ENCODE peak calls at places on chromosomes 7 and 10, in eight cellular contexts. J is transverse colon, Z is BE2C, N is spleen, H is AG09309, A is A549, Q is psoas muscle, V is HFF-Myc. I is an unnamed sample.

GRCh38 chr10:24720096-24720495 is 3.6 kb downstream of the ARHGAP21 start:
- DNase-seq in N (no peak), V (no peak), Q (no peak), Z (no peak), J (no peak), A (no peak), H (no peak), I (no peak)

GRCh38 chr7:104851268-104851667 is 162.7 kb upstream of the KMT2E start:
- DNase-seq in Z (no peak), H (no peak), V (no peak), N (no peak), Q (no peak), J (no peak), A (no peak), I (no peak)

GRCh38 chr10:102243304-102243703 is 2.0 kb upstream of the PITX3 start:
- DNase-seq in Q (no peak), J (no peak), V (no peak), N (no peak), H (no peak), A (no peak), Z (no peak), I (peak; percentile 56)

GRCh38 chr7:288671-289101 is 1.3 kb upstream of the FOXL3 start:
- DNase-seq in V (no peak), N (peak; percentile 64), Z (no peak), Q (no peak), J (no peak), A (no peak), H (no peak), I (no peak)

GRCh38 chr7:155219947-155220769 is 77.5 kb upstream of the INSIG1 start:
- DNase-seq in V (no peak), N (peak; percentile 73), Z (no peak), Q (no peak), A (no peak), H (no peak), J (no peak), I (no peak)

GRCh38 chr7:132455306-132455705 is 121.0 kb downstream of the PLXNA4 start:
- DNase-seq in Z (peak; percentile 42), H (no peak), J (no peak), A (no peak), Q (no peak), V (no peak), N (no peak), I (no peak)

GRCh38 chr7:77738871-77739270 is 42.6 kb downstream of the RSBN1L start:
- DNase-seq in J (no peak), Z (no peak), N (no peak), V (no peak), A (no peak), H (peak; percentile 13), Q (no peak), I (peak; percentile 74)

GRCh38 chr7:3592438-3593134 is 291.5 kb downstream of the SDK1 start:
- DNase-seq in Q (no peak), Z (no peak), J (no peak), V (no peak), A (no peak), H (no peak), N (no peak), I (no peak)

GRCh38 chr10:73785721-73786511 is 510 bp downstream of the ZSWIM8 start:
- DNase-seq in Q (peak; percentile 73), V (no peak), A (no peak), N (peak; percentile 88), J (peak; percentile 55), Z (no peak), H (no peak), I (no peak)

GRCh38 chr7:92255308-92255707 is 9.5 kb downstream of the ANKIB1 start:
- DNase-seq in V (no peak), H (peak; percentile 66), Q (no peak), A (no peak), N (no peak), J (no peak), Z (no peak), I (peak; percentile 25)
- H3K4me3 ChIP-seq in V (no peak overlapping the region), H (no peak overlapping the region), Q (no peak overlapping the region), A (no peak overlapping the region), N (no peak overlapping the region), J (no peak overlapping the region), Z (no peak overlapping the region), I (no peak overlapping the region)

GRCh38 chr7:101125989-101126650 is 784 bp upstream of the SERPINE1 start:
- DNase-seq in J (peak; percentile 23), N (no peak), Q (peak; percentile 84), A (peak; percentile 91), H (no peak), Z (peak; percentile 55), V (peak; percentile 55), I (no peak)

GRCh38 chr7:101127460-101128039 is 646 bp downstream of the SERPINE1 start:
- DNase-seq in H (no peak), J (no peak), Q (no peak), A (no peak), N (no peak), V (no peak), Z (no peak), I (no peak)

GRCh38 chr7:101124376-101125056 is 2.4 kb upstream of the SERPINE1 start:
- DNase-seq in Q (no peak), A (peak; percentile 76), N (no peak), H (no peak), V (peak; percentile 81), Z (no peak), J (no peak), I (peak; percentile 89)

GRCh38 chr7:101128040-101128834 is 1.3 kb downstream of the SERPINE1 start:
- DNase-seq in Q (no peak), N (no peak), V (no peak), Z (no peak), H (no peak), A (no peak), J (no peak), I (no peak)

GRCh38 chr7:101126651-101127459 is at the start of gene SERPINE1:
- DNase-seq in A (peak; percentile 98), H (peak; percentile 99), Q (peak; percentile 94), J (peak; percentile 74), N (peak; percentile 81), Z (peak; percentile 62), V (peak; percentile 98), I (peak; percentile 95)
- TF ChIP-seq CTCF in A (peak; percentile 29), H (peak; percentile 40), Q (no peak), J (no peak), N (no peak), Z (peak; percentile 54), V (no peak), I (peak; percentile 33)

DNA sequence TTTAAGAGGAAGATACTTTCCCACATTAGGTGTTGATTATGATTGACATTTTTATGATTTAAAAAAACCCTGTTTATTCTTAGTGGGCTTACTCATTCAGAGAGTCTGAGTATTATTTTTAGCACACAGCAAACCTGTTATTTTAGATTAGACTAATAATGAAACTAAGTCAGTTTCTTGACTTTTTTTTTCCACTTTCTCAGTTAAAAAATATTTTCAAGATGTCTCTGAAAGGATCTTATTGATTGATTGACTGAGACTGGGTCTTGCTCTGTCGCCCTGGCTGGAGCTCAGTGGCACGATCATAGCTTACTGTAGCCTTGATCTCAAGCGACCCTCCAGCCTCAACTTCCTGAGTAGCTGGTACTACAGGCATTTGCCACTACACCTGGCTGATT is 20.4 kb upstream of the INPP5F start:
- DNase-seq in H (no peak), N (no peak), V (no peak), Z (no peak), Q (no peak), A (no peak), J (no peak), I (no peak)
- H3K4me3 ChIP-seq in H (no peak overlapping the region), N (no peak overlapping the region), V (no peak overlapping the region), Z (no peak overlapping the region), Q (no peak overlapping the region), A (no peak overlapping the region), J (no peak overlapping the region), I (no peak overlapping the region)

GRCh38 chr7:35839860-35840854 is 39.3 kb downstream of the SEPTIN7 start:
- DNase-seq in Z (no peak), N (no peak), H (peak; percentile 21), A (peak; percentile 9), V (peak; percentile 22), J (no peak), Q (no peak), I (peak; percentile 53)
- TF ChIP-seq CTCF in Z (no peak), N (no peak), H (no peak), A (no peak), V (no peak), J (no peak), Q (no peak), I (no peak)

GRCh38 chr10:97425964-97426775 is at the start of gene PGAM1:
- DNase-seq in V (peak; percentile 91), J (peak; percentile 95), A (peak; percentile 96), N (peak; percentile 99), Z (peak; percentile 94), Q (peak; percentile 98), H (peak; percentile 85), I (peak; percentile 84)

GRCh38 chr10:97428572-97428981 is 2.6 kb downstream of the PGAM1 start:
- DNase-seq in N (no peak), A (no peak), H (no peak), J (no peak), Q (no peak), V (no peak), Z (no peak), I (no peak)

GRCh38 chr10:97426776-97427570 is 982 bp downstream of the PGAM1 start:
- DNase-seq in H (no peak), Z (no peak), N (no peak), A (no peak), J (no peak), V (no peak), Q (no peak), I (no peak)

GRCh38 chr10:97427571-97428179 is 1.7 kb downstream of the PGAM1 start:
- DNase-seq in N (no peak), Q (no peak), H (no peak), A (no peak), J (peak; percentile 80), Z (no peak), V (no peak), I (no peak)

DNA sequence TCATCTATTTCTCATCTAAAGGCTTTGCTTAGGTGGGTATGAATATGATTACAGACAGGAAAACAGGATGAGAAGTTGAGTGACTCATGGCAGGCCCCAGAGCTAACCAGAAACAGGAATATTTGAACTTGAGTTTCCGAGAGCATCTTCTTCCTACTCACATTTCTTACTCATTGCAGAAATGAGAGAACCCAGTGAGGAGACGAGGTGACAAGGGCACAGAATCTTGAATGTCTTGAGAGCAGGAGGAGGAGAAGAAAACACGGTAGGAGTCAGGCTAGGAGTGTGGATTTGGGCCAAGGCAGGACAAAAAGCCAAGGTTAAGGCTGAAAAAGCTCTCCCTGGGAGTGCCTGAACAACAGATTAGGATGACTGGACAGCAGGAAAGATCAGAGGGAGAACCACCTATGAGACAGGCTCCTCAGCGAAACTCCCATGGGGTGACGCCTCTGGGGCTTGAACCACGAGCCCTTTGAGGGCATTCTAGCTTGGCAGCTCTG is 3.0 kb upstream of the PGAM1 start:
- DNase-seq in J (no peak), A (no peak), V (peak; percentile 75), Z (no peak), Q (no peak), N (no peak), H (peak; percentile 64), I (peak; percentile 59)
- H3K4me3 ChIP-seq in J (no peak overlapping the region), A (no peak overlapping the region), V (no peak overlapping the region), Z (no peak overlapping the region), Q (no peak overlapping the region), N (no peak overlapping the region), H (no peak overlapping the region), I (no peak overlapping the region)

I was measured in BJ.